ENCODE peak calls at places on chromosomes 7 and 10, in seven cellular contexts. Y is DND-41; K is CD8-positive, alpha-beta T cell; N is Panc1; G is upper lobe of left lung; M is heart left ventricle; B is right cardiac atrium. O is an unnamed sample.
A peak's percentile ranks its signal among the peaks of the same experiment; 100 is the strongest.

GRCh38 chr10:129896231-129897150 is 67.6 kb downstream of the EBF3 start:
- ATAC-seq in Y (no peak), K (no peak), N (no peak), G (no peak), M (peak; percentile 18), B (no peak), O (no peak)

GRCh38 chr7:158278745-158279320 is 308.8 kb downstream of the PTPRN2 start:
- ATAC-seq in Y (no peak), K (no peak), N (no peak), G (no peak), M (no peak), B (no peak), O (no peak)

GRCh38 chr10:43105793-43106158 is 28.9 kb downstream of the RET start:
- ATAC-seq in Y (no peak), K (no peak), N (no peak), G (no peak), M (no peak), B (peak; percentile 5), O (no peak)

GRCh38 chr7:115748123-115748738 is 282.3 kb downstream of the TFEC start:
- ATAC-seq in Y (peak; percentile 50), K (no peak), N (peak; percentile 74), G (no peak), M (no peak), B (no peak), O (no peak)

GRCh38 chr7:43669286-43670081 is 59.8 kb downstream of the COA1 start:
- ATAC-seq in Y (no peak), K (peak; percentile 76), N (no peak), G (no peak), M (no peak), B (no peak), O (no peak)

GRCh38 chr7:116354546-116355422 is 144.4 kb downstream of the TES start:
- ATAC-seq in Y (no peak), K (no peak), N (peak; percentile 92), G (peak; percentile 91), M (peak; percentile 89), B (peak; percentile 91), O (peak; percentile 62)

GRCh38 chr10:74909665-74910064 is 83.3 kb downstream of the KAT6B start:
- ATAC-seq in Y (no peak), K (no peak), N (no peak), G (no peak), M (no peak), B (no peak), O (no peak)

GRCh38 chr10:77173615-77174461 is 463.8 kb downstream of the KCNMA1 start:
- ATAC-seq in Y (peak; percentile 81), K (peak; percentile 42), N (peak; percentile 86), G (peak; percentile 90), M (peak; percentile 79), B (peak; percentile 72), O (peak; percentile 80)

GRCh38 chr10:97687785-97688781 is 1.0 kb upstream of the AVPI1 start:
- ATAC-seq in Y (no peak), K (no peak), N (no peak), G (peak; percentile 1), M (no peak), B (peak; percentile 2), O (peak; percentile 64)

GRCh38 chr10:43854042-43854441 is 205.4 kb upstream of the ZNF32 start:
- ATAC-seq in Y (no peak), K (no peak), N (no peak), G (no peak), M (peak; percentile 19), B (no peak), O (no peak)

GRCh38 chr7:158633055-158633956 is 45.7 kb upstream of the PTPRN2 start:
- ATAC-seq in Y (peak; percentile 50), K (no peak), N (no peak), G (no peak), M (no peak), B (no peak), O (no peak)

GRCh38 chr7:3153118-3153517 is 109.5 kb upstream of the CARD11 start:
- ATAC-seq in Y (no peak), K (no peak), N (no peak), G (no peak), M (no peak), B (no peak), O (no peak)

GRCh38 chr10:97319671-97320479 is 804 bp downstream of the FRAT1 start:
- ATAC-seq in Y (peak; percentile 54), K (peak; percentile 42), N (peak; percentile 73), G (peak; percentile 22), M (peak; percentile 49), B (peak; percentile 42), O (peak; percentile 18)

GRCh38 chr10:6297522-6297921 is 94.8 kb downstream of the PFKFB3 start:
- ATAC-seq in Y (no peak), K (no peak), N (no peak), G (no peak), M (no peak), B (no peak), O (no peak)

GRCh38 chr7:70040971-70041766 is 442.9 kb downstream of the AUTS2 start:
- ATAC-seq in Y (no peak), K (no peak), N (no peak), G (no peak), M (no peak), B (no peak), O (no peak)

GRCh38 chr7:39592586-39592985 is 26.4 kb downstream of the YAE1 start:
- ATAC-seq in Y (no peak), K (peak; percentile 54), N (no peak), G (no peak), M (no peak), B (no peak), O (no peak)

GRCh38 chr7:42091461-42092229 is 145.4 kb downstream of the GLI3 start:
- ATAC-seq in Y (no peak), K (no peak), N (peak; percentile 83), G (peak; percentile 28), M (no peak), B (no peak), O (no peak)

GRCh38 chr7:16113058-16113457 is 308.3 kb downstream of the CRPPA start:
- ATAC-seq in Y (no peak), K (no peak), N (no peak), G (no peak), M (no peak), B (no peak), O (no peak)

GRCh38 chr10:23433710-23434109 is 5.2 kb upstream of the OTUD1 start:
- ATAC-seq in Y (no peak), K (no peak), N (no peak), G (no peak), M (no peak), B (no peak), O (no peak)

DNA sequence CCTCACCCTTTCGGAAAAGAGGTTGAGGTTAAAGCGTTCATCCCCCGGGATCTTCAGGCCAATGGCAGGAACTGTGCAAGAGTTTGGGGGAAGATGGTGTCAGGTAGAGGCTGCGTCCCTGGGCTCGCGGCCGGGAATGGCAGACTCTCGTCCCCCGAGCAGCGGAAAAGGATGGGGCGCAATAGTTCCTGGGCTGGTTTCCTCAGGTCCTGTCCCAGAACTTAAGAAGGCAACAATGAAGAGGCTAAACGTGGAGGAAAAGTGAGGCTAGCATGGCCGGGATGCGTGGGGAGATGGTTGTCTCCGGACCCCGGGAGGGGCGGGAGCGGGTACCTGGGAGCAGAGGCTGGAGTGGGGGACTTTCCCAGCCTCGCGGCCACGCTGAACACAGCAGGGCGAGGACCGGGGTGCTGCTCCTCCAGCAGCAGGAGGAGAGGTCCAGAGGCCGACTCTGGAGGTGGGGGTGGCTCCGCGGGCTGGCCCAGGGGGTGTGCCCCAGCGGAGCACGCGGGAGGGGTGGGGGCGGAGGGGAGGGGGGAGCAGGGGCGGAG is 872 bp downstream of the IRF5 start:
- ATAC-seq in Y (no peak), K (peak; percentile 35), N (peak; percentile 6), G (peak; percentile 36), M (peak; percentile 25), B (peak; percentile 17), O (peak; percentile 13)
- H3K27ac ChIP-seq in Y (no peak overlapping the region), K (no peak overlapping the region), N (no peak overlapping the region), G (peak overlapping the region; percentile 69), M (no peak overlapping the region), B (no peak overlapping the region), O (no peak overlapping the region)

DNA sequence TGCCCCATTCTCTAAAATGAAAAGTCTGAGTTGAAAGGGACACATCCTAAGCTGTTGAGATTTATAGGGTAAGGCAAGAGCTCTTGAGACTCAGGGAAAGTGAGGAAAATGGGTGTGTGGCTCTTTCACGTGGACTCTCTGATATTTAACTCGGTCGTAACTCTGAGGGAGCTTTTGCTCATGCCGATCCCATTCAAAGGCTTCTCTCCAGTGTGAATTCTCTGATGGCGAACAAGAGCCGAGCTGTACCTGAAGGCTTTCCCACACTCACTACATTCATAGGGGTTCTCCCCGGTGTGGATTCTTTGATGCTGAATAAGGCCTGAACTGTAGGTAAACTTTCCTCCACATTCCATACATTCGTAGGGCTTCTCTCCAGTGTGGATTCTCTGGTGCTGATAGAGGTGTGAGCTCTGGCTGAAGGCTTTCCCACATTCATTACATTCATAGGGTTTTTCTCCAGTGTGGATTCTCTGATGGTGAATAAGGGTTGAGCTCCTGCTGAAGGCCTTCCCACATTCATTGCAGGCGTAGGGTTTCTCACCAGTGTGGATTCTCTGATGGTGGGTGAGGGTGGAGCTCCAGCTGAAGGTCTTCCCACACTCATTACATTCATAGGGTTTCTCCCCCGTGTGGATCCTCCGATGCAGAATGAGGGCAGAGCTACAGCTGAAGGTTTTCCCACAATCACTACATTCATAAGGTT is 10.4 kb downstream of the ZNF3 start:
- ATAC-seq in Y (no peak), K (no peak), N (no peak), G (no peak), M (no peak), B (no peak), O (no peak)
- H3K4me3 ChIP-seq in Y (no peak overlapping the region), K (no peak overlapping the region), N (no peak overlapping the region), G (no peak overlapping the region), M (no peak overlapping the region), B (no peak overlapping the region), O (no peak overlapping the region)

DNA sequence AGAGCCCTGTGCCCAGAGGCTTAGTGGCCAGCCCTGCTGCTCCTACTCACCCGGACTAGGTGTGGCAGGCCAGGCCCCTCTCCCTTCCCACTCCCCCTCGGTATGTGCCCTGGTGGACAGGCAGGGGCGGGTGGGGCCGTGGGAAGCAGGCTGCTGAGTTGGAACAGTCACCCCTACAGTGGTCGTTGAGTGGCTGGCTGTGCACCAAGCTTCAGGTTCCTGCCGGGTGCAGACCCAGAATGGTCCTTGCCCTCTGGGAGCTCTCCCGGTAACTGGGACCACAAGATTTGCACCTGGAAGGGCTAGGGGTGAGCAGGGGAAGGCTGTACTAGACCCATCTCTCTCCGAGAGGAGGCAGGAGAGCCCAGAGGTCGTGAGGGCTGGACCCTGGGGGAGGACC is 68.6 kb downstream of the ZMIZ1 start:
- ATAC-seq in Y (peak; percentile 72), K (no peak), N (no peak), G (peak; percentile 2), M (peak; percentile 2), B (no peak), O (no peak)
- H3K27ac ChIP-seq in Y (peak overlapping the region; percentile 99), K (peak overlapping the region; percentile 36), N (no peak overlapping the region), G (peak overlapping the region; percentile 89), M (peak overlapping the region; percentile 97), B (peak overlapping the region; percentile 64), O (peak overlapping the region; percentile 88)

DNA sequence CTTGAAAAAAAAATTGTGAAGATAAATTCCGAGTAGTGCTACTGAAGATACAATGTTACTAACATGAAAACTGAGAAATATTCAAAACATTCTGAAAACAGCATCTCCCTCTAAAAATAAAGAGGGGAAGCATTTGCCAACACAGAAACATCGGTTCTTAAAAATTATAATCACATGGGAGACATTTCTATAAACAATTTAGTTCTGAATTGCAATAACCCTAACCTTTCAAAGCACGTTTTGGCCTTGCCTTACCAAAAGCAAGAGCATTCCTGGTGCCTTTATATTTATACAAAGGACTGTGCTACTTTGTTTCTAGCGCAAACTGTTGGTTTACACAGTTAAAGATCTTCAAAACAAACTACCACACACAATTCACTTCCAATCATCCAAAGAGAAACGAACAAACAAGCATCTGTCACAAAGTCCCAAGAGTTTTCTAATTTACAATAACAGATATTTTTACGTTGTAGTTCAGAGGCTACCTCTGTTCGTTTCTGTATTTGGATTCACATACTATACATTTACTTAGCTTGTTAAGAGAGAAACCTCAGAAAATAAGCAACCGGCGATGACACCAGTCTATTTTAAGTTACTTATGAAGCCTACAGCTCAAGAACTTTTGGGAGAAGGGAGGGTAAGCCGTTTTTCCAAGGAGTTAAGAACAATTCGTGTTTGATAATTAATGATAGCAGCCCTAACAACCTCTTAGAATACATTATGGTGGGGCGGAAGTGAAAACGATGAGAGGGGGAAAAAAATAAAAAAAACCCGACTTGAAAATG is 1.3 kb downstream of the ABI1 start:
- ATAC-seq in Y (no peak), K (no peak), N (no peak), G (no peak), M (no peak), B (no peak), O (no peak)
- H3K4me3 ChIP-seq in Y (peak overlapping the region; percentile 87), K (peak overlapping the region; percentile 98), N (peak overlapping the region; percentile 80), G (peak overlapping the region; percentile 88), M (peak overlapping the region; percentile 51), B (peak overlapping the region; percentile 88), O (peak overlapping the region; percentile 67)